ENCODE peak calls at places on chromosomes 12 and 14, in ten cellular contexts. O is prostate gland, M is HCT116, K is K562, S is transverse colon, I is sigmoid colon, Q is GM12878, P is spleen, Y is suprapubic skin, U is esophagus muscularis mucosa. N is an unnamed sample.

GRCh38 chr12:57429473-57430116 is 1.2 kb downstream of the R3HDM2 start:
- DNase-seq in O (no peak), M (no peak), K (no peak), S (no peak), I (no peak), Q (no peak), P (no peak), Y (no peak), U (no peak), N (no peak)

GRCh38 chr14:23435540-23436326 is at the start of gene MYH7:
- DNase-seq in O (no peak), M (no peak), K (no peak), S (peak; percentile 2), I (peak; percentile 46), Q (no peak), P (peak; percentile 40), Y (peak; percentile 48), U (no peak), N (no peak)

GRCh38 chr14:92254786-92255185 is 68.2 kb upstream of the SLC24A4 start:
- DNase-seq in O (no peak), M (no peak), K (no peak), S (peak; percentile 16), I (peak; percentile 84), Q (no peak), P (no peak), Y (no peak), U (no peak), N (no peak)

GRCh38 chr12:52182898-52183543 is 8.8 kb downstream of the KRT80 start:
- DNase-seq in O (no peak), M (no peak), K (no peak), S (no peak), I (no peak), Q (no peak), P (no peak), Y (no peak), U (no peak), N (no peak)

GRCh38 chr14:54713364-54713763 is 146.4 kb downstream of the SAMD4A start:
- DNase-seq in O (no peak), M (no peak), K (no peak), S (no peak), I (no peak), Q (no peak), P (no peak), Y (no peak), U (no peak), N (no peak)

GRCh38 chr12:7068240-7068993 is 7.9 kb downstream of the C1S start:
- DNase-seq in O (no peak), M (no peak), K (no peak), S (no peak), I (peak; percentile 77), Q (no peak), P (no peak), Y (no peak), U (no peak), N (no peak)

GRCh38 chr12:99277566-99277965 is 370.0 kb upstream of the GARIN6 start:
- DNase-seq in O (no peak), M (no peak), K (no peak), S (no peak), I (no peak), Q (no peak), P (no peak), Y (no peak), U (no peak), N (no peak)

GRCh38 chr12:78088391-78088832 is 257.7 kb downstream of the NAV3 start:
- DNase-seq in O (no peak), M (no peak), K (no peak), S (no peak), I (no peak), Q (no peak), P (no peak), Y (no peak), U (no peak), N (no peak)

GRCh38 chr14:54727929-54728328 is 161.0 kb downstream of the SAMD4A start:
- DNase-seq in O (no peak), M (no peak), K (no peak), S (no peak), I (peak; percentile 86), Q (no peak), P (no peak), Y (peak; percentile 75), U (no peak), N (no peak)

GRCh38 chr12:83389237-83389996 is 702.7 kb downstream of the TMTC2 start:
- DNase-seq in O (peak; percentile 7), M (peak; percentile 18), K (peak; percentile 10), S (peak; percentile 9), I (no peak), Q (no peak), P (no peak), Y (no peak), U (no peak), N (no peak)

GRCh38 chr12:106119301-106119700 is 19.5 kb downstream of the NUAK1 start:
- DNase-seq in O (no peak), M (no peak), K (no peak), S (no peak), I (no peak), Q (no peak), P (no peak), Y (no peak), U (no peak), N (no peak)
- H3K27ac ChIP-seq in O (no peak overlapping the region), M (no peak overlapping the region), K (no peak overlapping the region), S (no peak overlapping the region), I (peak overlapping the region; percentile 2), Q (no peak overlapping the region), P (no peak overlapping the region), Y (no peak overlapping the region), U (no peak overlapping the region), N (peak overlapping the region; percentile 64)

DNA sequence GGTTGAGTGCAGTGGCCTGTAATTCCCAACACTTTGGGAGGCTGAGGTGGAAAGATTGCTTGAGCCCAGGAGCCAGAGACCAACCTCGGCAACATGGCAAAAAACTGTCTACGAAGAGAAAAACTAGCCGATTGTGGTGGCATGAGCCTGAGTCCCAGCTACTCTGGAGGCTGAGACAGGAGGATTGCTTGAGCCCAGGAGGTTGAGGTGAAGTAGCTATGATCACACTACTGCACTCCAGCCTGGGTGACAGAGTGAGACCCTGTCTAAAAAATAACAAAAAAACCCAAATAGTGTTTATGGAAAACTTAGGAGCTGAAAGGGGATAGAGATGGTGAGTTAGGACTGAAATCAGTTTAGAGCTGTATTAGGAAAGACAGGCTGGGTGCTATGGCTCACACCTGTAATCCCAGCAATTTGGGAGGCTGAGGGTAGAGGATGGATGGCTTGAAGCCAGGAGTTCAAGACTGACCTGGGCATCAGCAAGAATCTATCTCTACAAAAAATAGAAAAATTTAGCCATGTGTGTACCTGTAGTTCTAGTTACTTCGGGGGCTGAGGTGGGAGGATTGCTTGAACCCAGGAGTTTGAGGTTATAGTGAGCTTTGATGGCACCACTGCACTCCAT is 9.7 kb downstream of the PNN start:
- DNase-seq in O (no peak), M (no peak), K (no peak), S (no peak), I (no peak), Q (no peak), P (no peak), Y (no peak), U (no peak), N (no peak)
- TF ChIP-seq POLR2A in O (no peak), M (no peak), K (peak; percentile 74), S (no peak), I (no peak), Q (no peak), P (no peak), Y (no peak), U (no peak), N (no peak)

GRCh38 chr12:59936546-59936945 is 340.7 kb downstream of the SLC16A7 start:
- DNase-seq in O (no peak), M (no peak), K (no peak), S (no peak), I (no peak), Q (no peak), P (no peak), Y (no peak), U (no peak), N (peak; percentile 25)

GRCh38 chr12:59938190-59938962 is 342.5 kb downstream of the SLC16A7 start:
- DNase-seq in O (no peak), M (no peak), K (no peak), S (no peak), I (no peak), Q (no peak), P (no peak), Y (no peak), U (no peak), N (no peak)

GRCh38 chr12:59934486-59934885 is 338.7 kb downstream of the SLC16A7 start:
- DNase-seq in O (no peak), M (no peak), K (no peak), S (no peak), I (no peak), Q (no peak), P (no peak), Y (no peak), U (no peak), N (no peak)

GRCh38 chr12:59940676-59941342 is 345.0 kb downstream of the SLC16A7 start:
- DNase-seq in O (no peak), M (no peak), K (no peak), S (no peak), I (no peak), Q (no peak), P (no peak), Y (no peak), U (no peak), N (no peak)

GRCh38 chr12:59937148-59937547 is 341.3 kb downstream of the SLC16A7 start:
- DNase-seq in O (no peak), M (no peak), K (no peak), S (no peak), I (no peak), Q (no peak), P (no peak), Y (no peak), U (no peak), N (no peak)
- TF ChIP-seq POLR2AphosphoS5 in O (no peak), M (no peak), K (no peak), S (no peak), I (no peak), Q (no peak), P (no peak), Y (no peak), U (no peak), N (no peak)

DNA sequence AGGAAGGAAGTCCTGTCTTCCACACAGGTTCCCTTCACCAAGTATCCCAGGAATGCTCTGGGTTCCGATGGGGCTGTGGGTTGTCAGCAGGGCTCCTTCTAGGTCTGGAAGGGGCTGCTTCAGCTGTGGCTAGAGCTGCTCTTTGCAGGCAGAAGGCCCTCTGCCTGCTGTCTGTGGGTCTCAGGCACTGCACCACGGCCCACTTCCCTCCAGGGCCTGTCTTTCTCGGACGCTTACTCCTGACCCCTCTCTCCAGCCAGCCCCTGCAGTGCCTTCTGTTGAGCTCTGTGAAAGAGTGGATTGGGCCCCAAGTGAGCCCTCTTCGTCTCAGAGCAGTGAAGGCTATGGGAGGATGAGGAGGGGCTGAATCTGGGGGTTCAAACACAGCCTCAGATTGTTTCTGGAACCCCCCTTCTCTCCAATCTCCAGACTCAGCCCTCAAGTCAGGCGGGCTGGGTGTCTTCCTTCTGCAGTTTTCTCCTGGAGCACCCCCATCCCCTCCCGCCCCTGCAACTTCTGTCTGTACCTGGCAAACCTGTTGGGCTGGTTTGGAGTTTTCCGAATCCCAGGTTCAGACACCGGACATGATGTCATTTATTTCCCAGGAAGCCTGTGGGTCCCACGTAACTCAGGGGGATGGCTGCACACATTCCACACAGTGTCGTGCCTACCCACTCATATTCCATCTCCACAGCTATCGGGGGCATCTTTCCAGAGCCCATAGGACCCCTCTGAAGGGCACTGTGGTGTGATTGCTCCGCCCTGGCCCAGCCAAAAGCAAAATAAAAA is 24.9 kb upstream of the SPPL3 start:
- DNase-seq in O (peak; percentile 61), M (peak; percentile 90), K (no peak), S (peak; percentile 67), I (no peak), Q (no peak), P (peak; percentile 45), Y (no peak), U (no peak), N (peak; percentile 41)
- H3K27ac ChIP-seq in O (no peak overlapping the region), M (peak overlapping the region; percentile 99), K (no peak overlapping the region), S (no peak overlapping the region), I (no peak overlapping the region), Q (no peak overlapping the region), P (no peak overlapping the region), Y (peak overlapping the region; percentile 74), U (no peak overlapping the region), N (no peak overlapping the region)

N was measured in stomach.